ENCODE peak calls at places on chromosomes 16 and 17, in four cellular contexts. One of them, this sample, is unnamed.

GRCh38 chr16:80938035-80938927 is 68.4 kb downstream of the CMC2 start:
- DNase-seq in endothelial cell of umbilical vein: peak
- DNase-seq in transverse colon: peak
- DNase-seq in suprapubic skin: peak
- DNase-seq in this sample: peak

GRCh38 chr16:361872-362701 is 8.3 kb downstream of the MRPL28 start:
- DNase-seq in suprapubic skin: no peak
- DNase-seq in transverse colon: peak
- DNase-seq in endothelial cell of umbilical vein: peak
- DNase-seq in this sample: peak

GRCh38 chr16:82649766-82650165 is 23.0 kb downstream of the CDH13 start:
- DNase-seq in suprapubic skin: no peak
- DNase-seq in transverse colon: no peak
- DNase-seq in endothelial cell of umbilical vein: no peak
- DNase-seq in this sample: no peak

GRCh38 chr17:79946352-79947231 is 89.1 kb downstream of the TBC1D16 start:
- DNase-seq in suprapubic skin: no peak
- DNase-seq in transverse colon: no peak
- DNase-seq in endothelial cell of umbilical vein: no peak
- DNase-seq in this sample: no peak

GRCh38 chr16:78444-79145 is 570 bp downstream of the MPG start:
- DNase-seq in endothelial cell of umbilical vein: peak
- DNase-seq in suprapubic skin: no peak
- DNase-seq in transverse colon: no peak
- DNase-seq in this sample: peak

GRCh38 chr16:76866994-76867393 is 324.0 kb upstream of the MON1B start:
- DNase-seq in transverse colon: no peak
- DNase-seq in suprapubic skin: no peak
- DNase-seq in endothelial cell of umbilical vein: no peak
- DNase-seq in this sample: no peak

GRCh38 chr16:79067600-79067999 is 532.9 kb downstream of the MAF start:
- DNase-seq in endothelial cell of umbilical vein: no peak
- DNase-seq in suprapubic skin: no peak
- DNase-seq in transverse colon: no peak
- DNase-seq in this sample: no peak

GRCh38 chr16:85480727-85481101 is 132.4 kb upstream of the GSE1 start:
- DNase-seq in endothelial cell of umbilical vein: no peak
- DNase-seq in transverse colon: no peak
- DNase-seq in suprapubic skin: no peak
- DNase-seq in this sample: no peak

GRCh38 chr16:2288701-2289100 is 20.8 kb upstream of the RNPS1 start:
- DNase-seq in suprapubic skin: no peak
- DNase-seq in transverse colon: no peak
- DNase-seq in endothelial cell of umbilical vein: no peak
- DNase-seq in this sample: no peak

GRCh38 chr17:14843086-14843795 is 421.9 kb downstream of the PMP22 start:
- DNase-seq in transverse colon: no peak
- DNase-seq in endothelial cell of umbilical vein: no peak
- DNase-seq in suprapubic skin: no peak
- DNase-seq in this sample: no peak

GRCh38 chr17:17905036-17905320 is 67.2 kb downstream of the TOM1L2 start:
- DNase-seq in endothelial cell of umbilical vein: no peak
- DNase-seq in transverse colon: no peak
- DNase-seq in suprapubic skin: no peak
- DNase-seq in this sample: no peak

GRCh38 chr17:64938925-64939474 is 19.7 kb upstream of the LRRC37A3 start:
- DNase-seq in suprapubic skin: no peak
- DNase-seq in transverse colon: peak
- DNase-seq in endothelial cell of umbilical vein: peak
- DNase-seq in this sample: no peak

GRCh38 chr17:77400445-77400870 is 259.7 kb downstream of the SEC14L1 start:
- DNase-seq in transverse colon: no peak
- DNase-seq in suprapubic skin: no peak
- DNase-seq in endothelial cell of umbilical vein: peak
- DNase-seq in this sample: no peak

GRCh38 chr17:18016426-18016825 is 22.5 kb downstream of the ATPAF2 start:
- DNase-seq in endothelial cell of umbilical vein: no peak
- DNase-seq in transverse colon: no peak
- DNase-seq in suprapubic skin: no peak
- DNase-seq in this sample: no peak

GRCh38 chr16:3007957-3008748 is 4.6 kb upstream of the CLDN9 start:
- DNase-seq in endothelial cell of umbilical vein: no peak
- DNase-seq in transverse colon: no peak
- DNase-seq in suprapubic skin: no peak
- DNase-seq in this sample: no peak

GRCh38 chr17:80110927-80111701 is 9.7 kb downstream of the GAA start:
- DNase-seq in endothelial cell of umbilical vein: no peak
- DNase-seq in suprapubic skin: peak
- DNase-seq in transverse colon: no peak
- DNase-seq in this sample: no peak

GRCh38 chr17:49949634-49950033 is 19.4 kb upstream of the DLX4 start:
- DNase-seq in suprapubic skin: no peak
- DNase-seq in endothelial cell of umbilical vein: no peak
- DNase-seq in transverse colon: no peak
- DNase-seq in this sample: no peak

GRCh38 chr16:31074073-31074813 is at the start of the genes ZNF646 and ZNF668:
- DNase-seq in transverse colon: peak
- DNase-seq in endothelial cell of umbilical vein: peak
- DNase-seq in suprapubic skin: peak
- DNase-seq in this sample: peak

GRCh38 chr16:3022697-3023414 is 886 bp downstream of the HCFC1R1 start:
- DNase-seq in transverse colon: no peak
- DNase-seq in endothelial cell of umbilical vein: peak
- DNase-seq in suprapubic skin: no peak
- DNase-seq in this sample: peak

GRCh38 chr17:19331134-19331533 is 31.4 kb downstream of the B9D1 start:
- DNase-seq in endothelial cell of umbilical vein: no peak
- DNase-seq in suprapubic skin: no peak
- DNase-seq in transverse colon: no peak
- DNase-seq in this sample: peak

GRCh38 chr16:11107781-11108465 is 148.1 kb downstream of the SOCS1 start:
- DNase-seq in endothelial cell of umbilical vein: no peak
- DNase-seq in transverse colon: no peak
- DNase-seq in suprapubic skin: no peak
- DNase-seq in this sample: no peak

DNA sequence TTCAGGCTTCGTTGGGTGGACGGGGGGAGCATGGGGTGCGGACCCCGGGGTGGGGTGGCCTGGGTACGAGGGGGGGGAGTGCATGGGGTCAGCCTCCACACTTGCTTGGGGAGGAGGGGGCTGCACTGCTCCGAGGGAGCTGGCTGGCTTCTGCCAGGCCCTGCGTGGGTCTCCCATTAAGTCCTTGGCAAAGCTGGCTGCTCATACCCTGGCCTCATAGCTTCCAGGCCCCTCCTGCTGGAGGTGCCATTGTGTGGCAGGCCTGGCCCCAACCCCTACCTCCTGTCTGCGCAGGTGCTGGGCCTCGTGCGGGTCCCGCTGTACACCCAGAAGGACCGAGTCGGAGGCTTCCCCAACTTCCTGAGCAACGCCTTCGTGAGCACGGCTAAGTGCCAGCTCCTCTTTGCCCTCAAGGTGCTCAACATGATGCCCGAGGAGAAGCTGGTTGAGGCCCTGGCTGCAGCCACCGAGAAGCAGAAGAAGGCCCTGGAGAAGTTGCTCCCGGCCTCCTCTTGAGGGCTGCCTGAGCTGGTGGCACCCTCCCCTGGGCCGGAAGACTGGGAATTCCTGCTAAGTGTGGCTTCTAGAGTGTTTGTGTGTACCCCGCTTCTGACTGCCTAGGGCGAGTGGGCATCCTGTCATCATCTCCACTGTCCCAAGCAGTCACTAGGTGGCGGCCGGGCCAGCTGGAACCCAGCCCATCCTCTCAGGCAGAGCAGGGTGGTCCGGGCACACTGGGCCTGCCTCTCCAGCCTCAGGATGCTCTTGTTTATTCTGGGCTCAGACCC is 1.5 kb downstream of the NUDT16L1 start:
- DNase-seq in endothelial cell of umbilical vein: no peak
- DNase-seq in suprapubic skin: peak
- DNase-seq in transverse colon: no peak
- DNase-seq in this sample: no peak
- TF ChIP-seq POLR2A in endothelial cell of umbilical vein: no peak
- TF ChIP-seq POLR2A in suprapubic skin: no peak
- TF ChIP-seq POLR2A in transverse colon: no peak
- TF ChIP-seq POLR2A in this sample: no peak

DNA sequence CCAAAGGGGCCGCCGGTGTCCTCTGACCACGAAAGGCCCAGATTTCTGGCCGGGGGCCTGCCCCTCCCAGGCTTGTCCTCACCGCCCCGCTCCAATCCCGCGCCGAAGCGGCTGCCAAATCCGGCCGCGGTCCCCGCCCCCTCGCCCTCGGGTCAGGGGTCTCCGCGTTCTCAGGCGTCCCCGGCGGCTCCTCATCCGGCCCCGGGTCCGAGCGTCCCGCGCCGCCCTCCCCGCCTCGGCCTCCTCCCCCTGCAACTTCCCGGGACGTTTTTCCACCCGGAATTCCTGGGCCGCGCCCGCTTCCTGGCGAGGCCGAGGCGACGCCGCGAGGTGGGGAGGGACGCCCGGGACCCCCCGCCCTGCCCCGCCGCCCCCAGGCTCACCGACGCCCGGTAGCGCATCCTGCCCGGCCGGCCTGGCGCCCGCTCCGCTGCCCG is 7.2 kb downstream of the MYO1C start:
- DNase-seq in suprapubic skin: peak
- DNase-seq in transverse colon: peak
- DNase-seq in endothelial cell of umbilical vein: peak
- DNase-seq in this sample: peak
- TF ChIP-seq POLR2A in suprapubic skin: no peak
- TF ChIP-seq POLR2A in transverse colon: no peak
- TF ChIP-seq POLR2A in endothelial cell of umbilical vein: peak
- TF ChIP-seq POLR2A in this sample: peak

GRCh38 chr16:88784856-88785105 is 239 bp downstream of the PIEZO1 start:
- DNase-seq in transverse colon: no peak
- DNase-seq in suprapubic skin: no peak
- DNase-seq in endothelial cell of umbilical vein: no peak
- DNase-seq in this sample: no peak

GRCh38 chr16:88785106-88785924 is at the start of gene PIEZO1:
- DNase-seq in transverse colon: peak
- DNase-seq in endothelial cell of umbilical vein: peak
- DNase-seq in suprapubic skin: no peak
- DNase-seq in this sample: no peak

GRCh38 chr16:88784074-88784855 is 755 bp downstream of the PIEZO1 start:
- DNase-seq in transverse colon: peak
- DNase-seq in endothelial cell of umbilical vein: peak
- DNase-seq in suprapubic skin: peak
- DNase-seq in this sample: no peak

GRCh38 chr16:88782454-88783390 is 2.3 kb downstream of the PIEZO1 start:
- DNase-seq in endothelial cell of umbilical vein: peak
- DNase-seq in suprapubic skin: no peak
- DNase-seq in transverse colon: no peak
- DNase-seq in this sample: peak

GRCh38 chr16:88783391-88784073 is 1.5 kb downstream of the PIEZO1 start:
- DNase-seq in transverse colon: no peak
- DNase-seq in suprapubic skin: no peak
- DNase-seq in endothelial cell of umbilical vein: peak
- DNase-seq in this sample: no peak
- TF ChIP-seq POLR2A in transverse colon: no peak
- TF ChIP-seq POLR2A in suprapubic skin: no peak
- TF ChIP-seq POLR2A in endothelial cell of umbilical vein: peak
- TF ChIP-seq POLR2A in this sample: no peak

GRCh38 chr16:88534731-88535141 is 35.5 kb upstream of the ZC3H18 start:
- DNase-seq in endothelial cell of umbilical vein: no peak
- DNase-seq in transverse colon: peak
- DNase-seq in suprapubic skin: no peak
- DNase-seq in this sample: no peak

GRCh38 chr16:88533381-88533831 is 36.8 kb upstream of the ZC3H18 start:
- DNase-seq in suprapubic skin: no peak
- DNase-seq in endothelial cell of umbilical vein: no peak
- DNase-seq in transverse colon: no peak
- DNase-seq in this sample: no peak

GRCh38 chr16:88532434-88533241 is 37.6 kb upstream of the ZC3H18 start:
- DNase-seq in endothelial cell of umbilical vein: no peak
- DNase-seq in suprapubic skin: no peak
- DNase-seq in transverse colon: no peak
- DNase-seq in this sample: no peak

GRCh38 chr16:88535181-88535856 is 34.9 kb upstream of the ZC3H18 start:
- DNase-seq in transverse colon: no peak
- DNase-seq in suprapubic skin: no peak
- DNase-seq in endothelial cell of umbilical vein: no peak
- DNase-seq in this sample: no peak

GRCh38 chr16:88533945-88534641 is 36.1 kb upstream of the ZC3H18 start:
- DNase-seq in suprapubic skin: no peak
- DNase-seq in endothelial cell of umbilical vein: peak
- DNase-seq in transverse colon: peak
- DNase-seq in this sample: peak
- TF ChIP-seq POLR2A in suprapubic skin: peak
- TF ChIP-seq POLR2A in endothelial cell of umbilical vein: peak
- TF ChIP-seq POLR2A in transverse colon: peak
- TF ChIP-seq POLR2A in this sample: peak

DNA sequence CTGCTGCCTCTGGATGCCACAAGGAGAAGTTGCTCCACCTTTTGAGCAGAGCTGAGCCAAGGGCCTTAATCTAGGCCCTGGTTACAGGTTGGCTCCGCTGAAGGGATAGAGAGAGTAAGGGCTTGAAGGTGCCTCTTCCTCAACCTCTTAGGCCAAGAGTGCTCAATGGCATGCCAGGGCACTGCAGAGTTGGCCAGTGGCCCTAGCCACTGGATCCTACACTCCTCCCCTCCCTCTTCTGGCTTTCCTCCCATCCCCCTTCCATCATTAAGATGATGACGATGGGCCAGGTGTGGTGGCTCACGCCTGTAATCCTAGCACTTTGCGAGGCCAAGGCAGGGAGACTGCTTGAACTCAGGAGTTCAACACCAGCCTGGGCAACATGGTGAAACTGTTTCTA is 50.5 kb downstream of the MYO18A start:
- DNase-seq in suprapubic skin: no peak
- DNase-seq in endothelial cell of umbilical vein: no peak
- DNase-seq in transverse colon: no peak
- DNase-seq in this sample: no peak
- TF ChIP-seq POLR2A in suprapubic skin: no peak
- TF ChIP-seq POLR2A in endothelial cell of umbilical vein: no peak
- TF ChIP-seq POLR2A in transverse colon: no peak
- TF ChIP-seq POLR2A in this sample: no peak

GRCh38 chr16:83807710-83808572 is at the start of gene HSBP1:
- DNase-seq in transverse colon: peak
- DNase-seq in suprapubic skin: peak
- DNase-seq in endothelial cell of umbilical vein: peak
- DNase-seq in this sample: peak
- TF ChIP-seq POLR2A in transverse colon: peak
- TF ChIP-seq POLR2A in suprapubic skin: peak
- TF ChIP-seq POLR2A in endothelial cell of umbilical vein: peak
- TF ChIP-seq POLR2A in this sample: peak

DNA sequence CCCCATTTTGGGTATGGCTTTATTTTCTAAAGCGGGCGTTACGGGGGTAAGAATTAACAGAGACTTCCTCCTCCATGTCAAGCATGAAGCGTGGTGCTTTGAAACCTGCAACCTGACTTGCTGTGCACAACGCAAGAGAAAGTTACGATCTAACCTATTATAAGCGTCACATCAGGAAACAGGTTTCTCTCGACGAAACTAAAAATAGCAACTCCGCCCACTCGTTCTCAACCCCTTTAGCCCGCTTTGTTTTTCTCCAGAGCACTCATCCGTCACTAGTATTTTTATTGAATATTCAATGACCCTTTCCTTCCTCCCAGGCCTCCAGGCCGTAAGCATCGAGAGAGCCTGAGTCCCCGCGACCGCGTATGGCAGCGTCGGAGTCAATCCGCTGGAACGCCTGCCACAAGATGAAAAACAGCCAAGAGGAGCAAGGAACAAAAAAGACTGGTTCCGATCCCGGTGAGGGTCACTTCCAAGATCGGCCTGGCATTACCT is 555 bp downstream of the NUP88 start:
- DNase-seq in endothelial cell of umbilical vein: peak
- DNase-seq in suprapubic skin: no peak
- DNase-seq in transverse colon: peak
- DNase-seq in this sample: no peak
- TF ChIP-seq POLR2A in endothelial cell of umbilical vein: no peak
- TF ChIP-seq POLR2A in suprapubic skin: no peak
- TF ChIP-seq POLR2A in transverse colon: no peak
- TF ChIP-seq POLR2A in this sample: no peak